ENCODE peak calls at places on chromosome 4, in five cellular contexts. One of them, this sample, is unnamed.
A peak's percentile ranks its signal among the peaks of the same experiment; 100 is the strongest.

GRCh38 chr4:83561381-83561780 is 25.5 kb downstream of the GPAT3 start:
- DNase-seq in hippocampal formation: no peak
- DNase-seq in NCI-H1092 treated with DMSO at 0.1 percent for 48 hours: no peak
- DNase-seq in astrocyte of the cerebellum: no peak
- DNase-seq in cortex of kidney: no peak
- DNase-seq in this sample: peak; percentile 90

GRCh38 chr4:41930139-41930831 is 4.9 kb upstream of the TMEM33 start:
- DNase-seq in hippocampal formation: peak; percentile 1
- DNase-seq in NCI-H1092 treated with DMSO at 0.1 percent for 48 hours: no peak
- DNase-seq in astrocyte of the cerebellum: no peak
- DNase-seq in cortex of kidney: no peak
- DNase-seq in this sample: no peak

GRCh38 chr4:86558258-86558657 is 35.9 kb upstream of the PTPN13 start:
- DNase-seq in hippocampal formation: no peak
- DNase-seq in NCI-H1092 treated with DMSO at 0.1 percent for 48 hours: no peak
- DNase-seq in astrocyte of the cerebellum: no peak
- DNase-seq in cortex of kidney: no peak
- DNase-seq in this sample: no peak

GRCh38 chr4:133355636-133356035 is 206.5 kb downstream of the PCDH10 start:
- DNase-seq in hippocampal formation: no peak
- DNase-seq in NCI-H1092 treated with DMSO at 0.1 percent for 48 hours: no peak
- DNase-seq in astrocyte of the cerebellum: no peak
- DNase-seq in cortex of kidney: no peak
- DNase-seq in this sample: no peak

GRCh38 chr4:950136-951020 is 18.1 kb downstream of the TMEM175 start:
- DNase-seq in hippocampal formation: no peak
- DNase-seq in NCI-H1092 treated with DMSO at 0.1 percent for 48 hours: no peak
- DNase-seq in astrocyte of the cerebellum: no peak
- DNase-seq in cortex of kidney: no peak
- DNase-seq in this sample: no peak

GRCh38 chr4:924107-925096 is 7.7 kb downstream of the GAK start:
- DNase-seq in hippocampal formation: no peak
- DNase-seq in NCI-H1092 treated with DMSO at 0.1 percent for 48 hours: no peak
- DNase-seq in astrocyte of the cerebellum: no peak
- DNase-seq in cortex of kidney: no peak
- DNase-seq in this sample: peak; percentile 43

GRCh38 chr4:71495454-71495853 is 156.6 kb downstream of the SLC4A4 start:
- DNase-seq in hippocampal formation: no peak
- DNase-seq in NCI-H1092 treated with DMSO at 0.1 percent for 48 hours: no peak
- DNase-seq in astrocyte of the cerebellum: no peak
- DNase-seq in cortex of kidney: no peak
- DNase-seq in this sample: no peak

GRCh38 chr4:1784789-1785591 is 8.1 kb upstream of the FGFR3 start:
- DNase-seq in hippocampal formation: no peak
- DNase-seq in NCI-H1092 treated with DMSO at 0.1 percent for 48 hours: no peak
- DNase-seq in astrocyte of the cerebellum: no peak
- DNase-seq in cortex of kidney: no peak
- DNase-seq in this sample: no peak

GRCh38 chr4:102564399-102564921 is 63.3 kb downstream of the NFKB1 start:
- DNase-seq in hippocampal formation: no peak
- DNase-seq in NCI-H1092 treated with DMSO at 0.1 percent for 48 hours: no peak
- DNase-seq in astrocyte of the cerebellum: peak; percentile 91
- DNase-seq in cortex of kidney: no peak
- DNase-seq in this sample: peak; percentile 80

GRCh38 chr4:122163301-122163700 is 11.2 kb downstream of the BLTP1 start:
- DNase-seq in hippocampal formation: no peak
- DNase-seq in NCI-H1092 treated with DMSO at 0.1 percent for 48 hours: peak; percentile 5
- DNase-seq in astrocyte of the cerebellum: no peak
- DNase-seq in cortex of kidney: no peak
- DNase-seq in this sample: no peak

GRCh38 chr4:10623241-10623640 is 61.3 kb downstream of the CLNK start:
- DNase-seq in hippocampal formation: no peak
- DNase-seq in NCI-H1092 treated with DMSO at 0.1 percent for 48 hours: no peak
- DNase-seq in astrocyte of the cerebellum: peak; percentile 24
- DNase-seq in cortex of kidney: no peak
- DNase-seq in this sample: peak; percentile 12